ENCODE peak calls at places on chromosomes 6 and 20, in four cellular contexts. One of them, this sample, is unnamed.

GRCh38 chr6:84422380-84422968 is 195.0 kb upstream of the CEP162 start:
- DNase-seq in GM20000: peak
- DNase-seq in GM10248: peak
- DNase-seq in AG09319: no peak
- DNase-seq in this sample: peak

GRCh38 chr6:34810936-34811632 is 19.2 kb downstream of the BLTP3A start:
- DNase-seq in GM20000: peak
- DNase-seq in GM10248: peak
- DNase-seq in AG09319: no peak
- DNase-seq in this sample: peak

GRCh38 chr6:33306356-33306755 is 7.5 kb downstream of the TAPBP start:
- DNase-seq in GM20000: no peak
- DNase-seq in GM10248: no peak
- DNase-seq in AG09319: no peak
- DNase-seq in this sample: no peak

GRCh38 chr6:30754631-30755030 is 10.3 kb upstream of the IER3 start:
- DNase-seq in GM20000: no peak
- DNase-seq in GM10248: no peak
- DNase-seq in AG09319: no peak
- DNase-seq in this sample: no peak

GRCh38 chr6:107629545-107630147 is 139.7 kb downstream of the SOBP start:
- DNase-seq in GM20000: no peak
- DNase-seq in GM10248: no peak
- DNase-seq in AG09319: no peak
- DNase-seq in this sample: no peak

GRCh38 chr6:16409531-16410441 is 171.4 kb downstream of the GMPR start:
- DNase-seq in GM20000: peak
- DNase-seq in GM10248: peak
- DNase-seq in AG09319: peak
- DNase-seq in this sample: peak

GRCh38 chr6:99145738-99146137 is 198.0 kb upstream of the FBXL4 start:
- DNase-seq in GM20000: no peak
- DNase-seq in GM10248: no peak
- DNase-seq in AG09319: no peak
- DNase-seq in this sample: no peak

GRCh38 chr6:34583861-34584604 is 27.9 kb upstream of the SPDEF start:
- DNase-seq in GM20000: no peak
- DNase-seq in GM10248: no peak
- DNase-seq in AG09319: no peak
- DNase-seq in this sample: no peak

GRCh38 chr20:47297746-47298145 is 58.8 kb downstream of the ZMYND8 start:
- DNase-seq in GM20000: no peak
- DNase-seq in GM10248: no peak
- DNase-seq in AG09319: no peak
- DNase-seq in this sample: no peak

GRCh38 chr6:136921936-136922679 is at the start of gene SLC35D3:
- DNase-seq in GM20000: peak
- DNase-seq in GM10248: peak
- DNase-seq in AG09319: no peak
- DNase-seq in this sample: peak

GRCh38 chr6:44850367-44850766 is 462.9 kb downstream of the CDC5L start:
- DNase-seq in GM20000: no peak
- DNase-seq in GM10248: no peak
- DNase-seq in AG09319: no peak
- DNase-seq in this sample: no peak

GRCh38 chr6:138088307-138088744 is 18.9 kb downstream of the PERP start:
- DNase-seq in GM20000: no peak
- DNase-seq in GM10248: no peak
- DNase-seq in AG09319: peak
- DNase-seq in this sample: no peak